ENCODE peak calls at places on chromosomes 2 and 18, in nine cellular contexts. R, N, K, M, T, D, I, W and Q are unnamed samples.

GRCh38 chr2:120344214-120344990 is 1.5 kb upstream of the INHBB start:
- DNase-seq in W (no peak), M (no peak), T (peak), D (no peak), K (peak), R (peak), N (no peak), I (no peak), Q (no peak)

GRCh38 chr18:75162467-75162866 is 46.5 kb downstream of the PTGR3 start:
- DNase-seq in K (no peak), R (no peak), N (no peak), D (no peak), W (no peak), M (no peak), T (no peak), I (no peak), Q (no peak)

GRCh38 chr2:65778126-65778525 is 345.7 kb upstream of the SPRED2 start:
- DNase-seq in T (no peak), R (no peak), D (no peak), I (no peak), K (peak), N (no peak), M (no peak), W (no peak), Q (no peak)

GRCh38 chr2:64399521-64399920 is 54.4 kb upstream of the LGALSL start:
- DNase-seq in I (no peak), D (no peak), T (no peak), M (no peak), W (no peak), R (no peak), K (no peak), N (no peak), Q (no peak)

GRCh38 chr2:239184968-239185903 is 215.6 kb downstream of the HDAC4 start:
- DNase-seq in R (no peak), D (no peak), K (no peak), T (no peak), I (peak), N (no peak), W (no peak), M (peak), Q (no peak)

GRCh38 chr2:86274265-86274917 is 63.0 kb downstream of the REEP1 start:
- DNase-seq in I (no peak), M (peak), R (no peak), T (no peak), W (no peak), D (peak), K (peak), N (no peak), Q (no peak)

GRCh38 chr2:234421-234820 is 29.4 kb downstream of the SH3YL1 start:
- DNase-seq in W (no peak), N (no peak), D (no peak), I (no peak), R (no peak), K (no peak), T (no peak), M (no peak), Q (no peak)

GRCh38 chr2:233566141-233566956 is at the start of gene USP40:
- DNase-seq in T (peak), R (peak), K (peak), W (peak), N (peak), M (peak), D (peak), I (peak), Q (peak)

GRCh38 chr2:30366199-30366691 is 80.8 kb upstream of the LCLAT1 start:
- DNase-seq in N (no peak), M (no peak), K (no peak), W (no peak), I (no peak), T (peak), D (peak), R (no peak), Q (no peak)

GRCh38 chr2:128727914-128728313 is 409.2 kb upstream of the HS6ST1 start:
- DNase-seq in M (peak), R (no peak), D (peak), K (no peak), W (no peak), T (no peak), I (no peak), N (no peak), Q (no peak)

GRCh38 chr18:36576339-36576738 is 252.5 kb downstream of the TPGS2 start:
- DNase-seq in T (no peak), I (no peak), D (peak), M (no peak), W (no peak), K (no peak), N (no peak), R (no peak), Q (no peak)

GRCh38 chr2:214630402-214631035 is 179.0 kb downstream of the BARD1 start:
- DNase-seq in N (no peak), I (no peak), W (no peak), R (no peak), K (peak), D (no peak), T (no peak), M (no peak), Q (no peak)

GRCh38 chr2:56127773-56128170 is 56.0 kb upstream of the CCDC85A start:
- DNase-seq in T (no peak), W (no peak), R (peak), I (no peak), K (no peak), N (no peak), D (no peak), M (no peak), Q (no peak)

GRCh38 chr2:38610851-38611801 is 8.4 kb upstream of the HNRNPLL start:
- DNase-seq in W (no peak), K (no peak), D (peak), N (no peak), R (no peak), I (no peak), T (no peak), M (no peak), Q (no peak)

GRCh38 chr2:67159929-67160328 is 237.2 kb upstream of the ETAA1 start:
- DNase-seq in I (no peak), W (no peak), D (no peak), M (no peak), R (no peak), K (no peak), N (no peak), T (no peak), Q (no peak)

GRCh38 chr2:75558786-75559428 is 1.8 kb downstream of the EVA1A start:
- DNase-seq in K (no peak), W (no peak), M (no peak), I (no peak), R (no peak), T (no peak), N (no peak), D (no peak), Q (no peak)

GRCh38 chr2:177127821-177128220 is 84.8 kb upstream of the HNRNPA3 start:
- DNase-seq in T (no peak), D (no peak), W (no peak), K (no peak), I (no peak), N (no peak), R (no peak), M (no peak), Q (no peak)

GRCh38 chr2:105168543-105168942 is 73.0 kb upstream of the GPR45 start:
- DNase-seq in R (no peak), D (no peak), M (no peak), W (no peak), N (no peak), I (no peak), T (no peak), K (no peak), Q (no peak)

GRCh38 chr2:231415029-231415428 is 19.5 kb downstream of the B3GNT7 start:
- DNase-seq in I (no peak), D (no peak), M (no peak), T (no peak), R (no peak), K (no peak), N (no peak), W (no peak), Q (no peak)

GRCh38 chr2:43251171-43251731 is 24.8 kb upstream of the ZFP36L2 start:
- DNase-seq in D (no peak), R (no peak), I (no peak), N (no peak), K (no peak), T (no peak), M (no peak), W (no peak), Q (no peak)

GRCh38 chr2:20190862-20191713 is 33.8 kb downstream of the SDC1 start:
- DNase-seq in K (no peak), T (no peak), R (no peak), D (peak), N (no peak), W (no peak), M (no peak), I (no peak), Q (no peak)